ENCODE peak calls at places on chromosome 15, in six cellular contexts. One of them, this sample, is unnamed.

GRCh38 chr15:91407237-91407889 is 307.3 kb downstream of the SV2B start:
- DNase-seq in Peyer's patch: no peak
- DNase-seq in GM10248: no peak
- DNase-seq in HuH-7: no peak
- DNase-seq in lower lobe of right lung: no peak
- DNase-seq in NCI-H1092 treated with DMSO at 0.1 percent for 48 hours: peak; percentile 15
- DNase-seq in this sample: peak; percentile 11

GRCh38 chr15:88250826-88251225 is 5.7 kb downstream of the NTRK3 start:
- DNase-seq in Peyer's patch: no peak
- DNase-seq in GM10248: no peak
- DNase-seq in HuH-7: no peak
- DNase-seq in lower lobe of right lung: no peak
- DNase-seq in NCI-H1092 treated with DMSO at 0.1 percent for 48 hours: no peak
- DNase-seq in this sample: no peak

GRCh38 chr15:43186003-43186353 is 775 bp downstream of the CCNDBP1 start:
- DNase-seq in Peyer's patch: no peak
- DNase-seq in GM10248: peak; percentile 50
- DNase-seq in HuH-7: peak; percentile 29
- DNase-seq in lower lobe of right lung: no peak
- DNase-seq in NCI-H1092 treated with DMSO at 0.1 percent for 48 hours: no peak
- DNase-seq in this sample: no peak

GRCh38 chr15:97087337-97087736 is 756.8 kb downstream of the NR2F2 start:
- DNase-seq in Peyer's patch: no peak
- DNase-seq in GM10248: no peak
- DNase-seq in HuH-7: no peak
- DNase-seq in lower lobe of right lung: no peak
- DNase-seq in NCI-H1092 treated with DMSO at 0.1 percent for 48 hours: no peak
- DNase-seq in this sample: no peak

GRCh38 chr15:81784751-81785150 is 261.1 kb downstream of the MEX3B start:
- DNase-seq in Peyer's patch: no peak
- DNase-seq in GM10248: no peak
- DNase-seq in HuH-7: no peak
- DNase-seq in lower lobe of right lung: no peak
- DNase-seq in NCI-H1092 treated with DMSO at 0.1 percent for 48 hours: no peak
- DNase-seq in this sample: no peak

GRCh38 chr15:37490707-37491106 is 390.4 kb upstream of the MEIS2 start:
- DNase-seq in Peyer's patch: no peak
- DNase-seq in GM10248: no peak
- DNase-seq in HuH-7: no peak
- DNase-seq in lower lobe of right lung: peak; percentile 34
- DNase-seq in NCI-H1092 treated with DMSO at 0.1 percent for 48 hours: no peak
- DNase-seq in this sample: no peak

GRCh38 chr15:67085818-67086649 is 20.6 kb downstream of the SMAD3 start:
- DNase-seq in Peyer's patch: peak; percentile 75
- DNase-seq in GM10248: peak; percentile 70
- DNase-seq in HuH-7: no peak
- DNase-seq in lower lobe of right lung: no peak
- DNase-seq in NCI-H1092 treated with DMSO at 0.1 percent for 48 hours: no peak
- DNase-seq in this sample: no peak

GRCh38 chr15:72118400-72118978 is at the start of gene SENP8:
- DNase-seq in Peyer's patch: no peak
- DNase-seq in GM10248: peak; percentile 71
- DNase-seq in HuH-7: peak; percentile 76
- DNase-seq in lower lobe of right lung: no peak
- DNase-seq in NCI-H1092 treated with DMSO at 0.1 percent for 48 hours: no peak
- DNase-seq in this sample: no peak

GRCh38 chr15:67511606-67512005 is 9.3 kb upstream of the C15orf61 start:
- DNase-seq in Peyer's patch: no peak
- DNase-seq in GM10248: no peak
- DNase-seq in HuH-7: no peak
- DNase-seq in lower lobe of right lung: no peak
- DNase-seq in NCI-H1092 treated with DMSO at 0.1 percent for 48 hours: no peak
- DNase-seq in this sample: no peak

This sample was measured in retinal pigment epithelial cell.